ENCODE peak calls at places on chromosomes 12 and 14, in ten cellular contexts. S is cardiac muscle cell; K is fibroblast of the aortic adventitia; O is activated CD8-positive, alpha-beta T cell treated with anti-CD3 and anti-CD28 coated beads for 36 hours; E is CD4-positive, alpha-beta T cell; R is nephron progenitor cell; Y is CD8-positive, alpha-beta T cell; J is B cell; A is pancreas; B is tibial nerve. F is an unnamed sample.
A peak's percentile ranks its signal among the peaks of the same experiment; 100 is the strongest.

GRCh38 chr12:116248930-116249329 is 28.6 kb downstream of the MED13L start:
- DNase-seq in K (no peak), R (no peak), A (no peak), S (no peak), O (no peak), B (no peak), Y (no peak), J (no peak), E (no peak), F (no peak)

GRCh38 chr12:46372131-46372851 is at the start of gene SLC38A2:
- DNase-seq in E (peak; percentile 95), S (peak; percentile 96), B (no peak), O (peak; percentile 97), A (peak; percentile 96), Y (peak; percentile 97), J (peak; percentile 98), K (peak; percentile 92), R (peak; percentile 65), F (peak; percentile 95)

GRCh38 chr12:20096430-20096829 is 271.9 kb upstream of the PDE3A start:
- DNase-seq in R (no peak), E (no peak), A (no peak), O (no peak), J (no peak), S (no peak), B (no peak), Y (no peak), K (no peak), F (no peak)

GRCh38 chr12:67705394-67706370 is 57.1 kb downstream of the DYRK2 start:
- DNase-seq in R (no peak), K (peak; percentile 77), S (peak; percentile 65), J (no peak), E (no peak), B (no peak), O (no peak), A (no peak), Y (no peak), F (no peak)

GRCh38 chr12:45290218-45290609 is 74.3 kb downstream of the ANO6 start:
- DNase-seq in E (no peak), J (no peak), O (no peak), R (no peak), B (no peak), Y (no peak), S (peak; percentile 81), A (no peak), K (peak; percentile 77), F (no peak)

GRCh38 chr12:104750061-104750460 is 208.0 kb downstream of the SLC41A2 start:
- DNase-seq in Y (no peak), J (peak; percentile 50), S (peak; percentile 68), B (peak; percentile 20), E (no peak), A (no peak), R (no peak), K (peak; percentile 13), O (no peak), F (peak; percentile 22)

GRCh38 chr14:64410084-64410774 is 22.1 kb downstream of the MTHFD1 start:
- DNase-seq in B (no peak), E (no peak), S (peak; percentile 63), O (no peak), Y (no peak), R (no peak), J (no peak), K (peak; percentile 32), A (no peak), F (peak; percentile 24)

GRCh38 chr14:93067088-93067487 is 48.6 kb downstream of the ITPK1 start:
- DNase-seq in O (no peak), K (no peak), Y (no peak), R (no peak), S (no peak), B (no peak), A (no peak), J (no peak), E (no peak), F (no peak)

GRCh38 chr14:92443741-92444140 is 69.8 kb upstream of the RIN3 start:
- DNase-seq in K (no peak), J (no peak), O (no peak), E (no peak), R (no peak), A (no peak), Y (no peak), S (no peak), B (no peak), F (no peak)

GRCh38 chr14:21525995-21526671 is at the start of gene SALL2:
- DNase-seq in O (peak; percentile 83), B (peak; percentile 54), A (peak; percentile 80), E (peak; percentile 64), S (peak; percentile 81), J (peak; percentile 42), K (peak; percentile 49), R (peak; percentile 87), Y (peak; percentile 58), F (peak; percentile 61)

GRCh38 chr14:103002578-103003350 is 54.6 kb downstream of the CDC42BPB start:
- DNase-seq in K (no peak), Y (no peak), A (no peak), S (no peak), E (no peak), J (no peak), B (no peak), O (no peak), R (no peak), F (no peak)
- TF ChIP-seq CTCF in K (no peak), Y (no peak), A (no peak), S (no peak), E (no peak), J (no peak), B (no peak), O (no peak), R (no peak), F (no peak)

DNA sequence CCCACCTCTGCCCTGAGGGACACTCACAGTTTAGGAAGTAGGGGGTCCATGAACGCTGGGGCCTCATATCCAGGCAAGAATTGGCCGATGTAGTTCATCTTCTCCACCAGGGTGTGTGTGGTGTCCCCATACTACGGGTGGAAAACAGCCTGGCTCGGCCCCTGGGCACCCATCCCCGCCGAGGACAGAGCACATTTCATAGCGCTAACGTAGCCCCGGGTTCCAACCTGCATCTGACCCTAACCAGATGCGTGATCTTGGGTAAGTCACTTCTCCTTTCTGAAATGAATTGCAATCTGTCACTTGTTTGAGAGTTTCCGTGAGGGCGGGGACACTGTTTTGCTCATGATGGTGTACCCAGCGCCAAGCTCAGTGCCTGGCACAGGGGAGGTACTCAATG is 9.0 kb downstream of the HPD start:
- DNase-seq in A (no peak), J (no peak), Y (no peak), K (no peak), B (no peak), S (no peak), E (no peak), O (no peak), R (no peak), F (no peak)
- TF ChIP-seq CTCF in A (no peak), J (no peak), Y (no peak), K (no peak), B (no peak), S (no peak), E (no peak), O (no peak), R (no peak), F (no peak)

DNA sequence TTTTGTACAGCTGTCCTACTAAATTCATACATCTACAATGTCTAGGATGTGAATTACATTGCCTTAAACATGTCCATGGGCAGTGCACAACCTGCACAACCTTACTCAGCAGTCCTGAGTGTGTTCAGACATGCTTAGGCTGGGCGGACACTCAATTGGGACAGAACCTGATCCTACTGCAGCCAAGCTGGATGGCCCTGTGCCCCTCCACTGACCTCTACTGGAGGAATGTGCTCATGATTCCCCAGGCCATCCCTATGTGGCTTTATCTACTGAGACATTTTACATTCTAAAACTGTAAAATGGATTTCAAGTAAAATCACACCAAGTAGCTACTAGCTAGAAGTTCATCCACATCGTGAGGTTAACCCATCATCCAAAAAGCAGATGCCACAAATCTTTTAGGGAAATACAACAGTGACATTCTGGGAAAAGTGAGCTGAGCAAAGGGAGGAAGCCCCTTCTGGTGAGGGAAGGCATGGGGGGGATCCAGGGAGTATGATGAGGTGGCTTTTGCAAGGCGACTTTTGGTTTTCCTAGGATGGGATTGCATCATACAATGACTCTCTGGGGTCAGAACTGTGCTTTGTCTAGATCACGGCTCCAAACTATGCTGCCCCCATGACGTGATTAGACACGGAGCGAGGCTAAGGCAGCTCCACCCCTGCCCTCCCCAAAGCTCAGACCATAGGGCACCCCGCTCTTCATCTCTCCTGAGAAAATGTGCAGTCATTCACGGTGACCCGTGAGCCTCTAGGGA is 911.7 kb upstream of the TMEM132C start:
- DNase-seq in B (no peak), K (peak; percentile 56), O (no peak), A (no peak), J (no peak), R (no peak), E (no peak), Y (no peak), S (no peak), F (no peak)
- TF ChIP-seq CTCF in B (no peak), K (peak; percentile 72), O (no peak), A (no peak), J (no peak), R (peak; percentile 43), E (no peak), Y (no peak), S (no peak), F (no peak)

DNA sequence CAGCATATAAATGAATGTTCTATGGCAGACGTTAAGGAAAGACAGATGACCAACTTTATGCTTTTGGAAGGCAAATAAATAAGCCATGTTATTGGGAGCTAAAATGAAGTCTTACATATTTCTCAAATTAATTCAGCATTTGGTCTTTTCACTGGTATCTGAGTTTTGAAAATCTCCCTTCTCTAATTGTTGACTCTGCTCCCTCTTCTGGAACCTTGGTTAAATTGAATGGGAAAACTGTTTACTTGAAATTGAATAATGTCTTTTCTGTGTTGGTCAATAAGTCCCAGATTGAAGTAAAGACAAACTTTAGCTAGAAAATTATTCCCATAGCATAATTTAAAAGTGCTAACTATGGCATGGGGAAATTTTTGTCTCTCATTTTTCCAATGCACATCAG is 38.7 kb downstream of the LGR5 start:
- DNase-seq in Y (no peak), B (no peak), S (no peak), A (no peak), O (no peak), E (no peak), R (no peak), K (no peak), J (no peak), F (no peak)
- TF ChIP-seq CTCF in Y (no peak), B (peak; percentile 9), S (no peak), A (no peak), O (no peak), E (no peak), R (no peak), K (no peak), J (no peak), F (no peak)